ENCODE peak calls at places on chromosomes 11 and 22, in four cellular contexts. X is progenitor cell of endocrine pancreas, D is BE2C, P is HFFc6. V is an unnamed sample.

GRCh38 chr22:17116931-17117330 is 4.2 kb downstream of the TMEM121B start:
- DNase-seq in X (no peak), D (no peak), P (no peak), V (no peak)

GRCh38 chr11:115222218-115222862 is 281.9 kb downstream of the CADM1 start:
- DNase-seq in X (no peak), D (no peak), P (no peak), V (no peak)

GRCh38 chr22:22878801-22879674 is 8.6 kb upstream of the IGLL5 start:
- DNase-seq in D (no peak), X (no peak), P (no peak), V (no peak)

GRCh38 chr11:12217879-12218278 is 107.5 kb downstream of the MICAL2 start:
- DNase-seq in D (no peak), X (no peak), P (no peak), V (no peak)

GRCh38 chr11:130611791-130612251 is 163.4 kb downstream of the ADAMTS15 start:
- DNase-seq in P (no peak), X (no peak), D (no peak), V (no peak)

GRCh38 chr22:39432361-39432811 is 24.4 kb upstream of the MGAT3 start:
- DNase-seq in X (no peak), D (no peak), P (no peak), V (no peak)

GRCh38 chr11:111355956-111356659 is 23.0 kb downstream of the POU2AF1 start:
- DNase-seq in X (no peak), P (no peak), D (no peak), V (no peak)

GRCh38 chr11:3080104-3080503 is 22.9 kb upstream of the CARS1 start:
- DNase-seq in X (no peak), D (no peak), P (no peak), V (no peak)

GRCh38 chr22:21818487-21819182 is 48.8 kb downstream of the MAPK1 start:
- DNase-seq in D (no peak), P (no peak), X (no peak), V (no peak)

GRCh38 chr11:46006418-46007070 is 84.1 kb downstream of the LARGE2 start:
- DNase-seq in D (peak; percentile 28), X (no peak), P (peak; percentile 77), V (peak; percentile 54)

GRCh38 chr22:37193629-37194191 is 5.7 kb upstream of the C1QTNF6 start:
- DNase-seq in D (peak; percentile 55), P (peak; percentile 49), X (no peak), V (no peak)

GRCh38 chr22:39362271-39362670 is 12.5 kb downstream of the SYNGR1 start:
- DNase-seq in X (no peak), P (no peak), D (no peak), V (no peak)

GRCh38 chr11:21707116-21707769 is 485.6 kb upstream of the ANO5 start:
- DNase-seq in X (no peak), D (no peak), P (no peak), V (no peak)

GRCh38 chr11:133966924-133967598 is 10.3 kb upstream of the IGSF9B start:
- DNase-seq in X (no peak), P (no peak), D (no peak), V (no peak)

GRCh38 chr11:67416416-67417335 is 1.2 kb downstream of the CARNS1 start:
- DNase-seq in D (no peak), P (no peak), X (no peak), V (no peak)

GRCh38 chr11:6233984-6234313 is 487 bp downstream of the FHIP1B start:
- DNase-seq in X (no peak), P (no peak), D (no peak), V (no peak)

GRCh38 chr11:127006311-127006710 is 5.7 kb upstream of the KIRREL3 start:
- DNase-seq in D (no peak), P (peak; percentile 36), X (no peak), V (no peak)

GRCh38 chr11:111347002-111347722 is 31.9 kb downstream of the POU2AF1 start:
- DNase-seq in D (no peak), P (no peak), X (no peak), V (peak; percentile 19)

GRCh38 chr11:64284048-64284961 is at the start of gene BAD:
- DNase-seq in P (peak; percentile 88), X (peak; percentile 92), D (peak; percentile 91), V (peak; percentile 73)

GRCh38 chr11:2139691-2140337 is 625 bp upstream of the IGF2 start:
- DNase-seq in P (no peak), D (peak; percentile 62), X (no peak), V (no peak)

GRCh38 chr11:119405986-119406385 is 17.0 kb downstream of the THY1 start:
- DNase-seq in D (no peak), P (peak; percentile 35), X (no peak), V (no peak)

GRCh38 chr11:17405232-17406005 is 17.0 kb upstream of the KCNJ11 start:
- DNase-seq in P (peak; percentile 20), X (no peak), D (peak; percentile 64), V (peak; percentile 14)

GRCh38 chr11:63892233-63892632 is 24.7 kb downstream of the RCOR2 start:
- DNase-seq in X (no peak), P (peak; percentile 24), D (no peak), V (no peak)

GRCh38 chr22:38706101-38706884 is 549 bp downstream of the GTPBP1 start:
- DNase-seq in X (peak; percentile 44), D (peak; percentile 43), P (peak; percentile 17), V (no peak)

GRCh38 chr11:122354029-122354697 is 238.1 kb upstream of the BLID start:
- DNase-seq in D (no peak), P (no peak), X (no peak), V (no peak)

GRCh38 chr11:69080361-69080973 is 31.7 kb downstream of the TPCN2 start:
- DNase-seq in X (no peak), D (no peak), P (peak; percentile 65), V (no peak)

GRCh38 chr11:123434262-123434661 is 4.2 kb downstream of the GRAMD1B start:
- DNase-seq in D (peak; percentile 32), P (peak; percentile 45), X (no peak), V (no peak)

GRCh38 chr11:2570211-2570811 is 125.5 kb downstream of the KCNQ1 start:
- DNase-seq in D (no peak), P (no peak), X (no peak), V (no peak)

GRCh38 chr11:68009391-68010000 is 631 bp upstream of the ALDH3B1 start:
- DNase-seq in D (peak; percentile 22), P (peak; percentile 55), X (no peak), V (no peak)

GRCh38 chr11:11155962-11156815 is 196.9 kb downstream of the CSNK2A3 start:
- DNase-seq in X (peak; percentile 38), D (peak; percentile 25), P (no peak), V (no peak)

DNA sequence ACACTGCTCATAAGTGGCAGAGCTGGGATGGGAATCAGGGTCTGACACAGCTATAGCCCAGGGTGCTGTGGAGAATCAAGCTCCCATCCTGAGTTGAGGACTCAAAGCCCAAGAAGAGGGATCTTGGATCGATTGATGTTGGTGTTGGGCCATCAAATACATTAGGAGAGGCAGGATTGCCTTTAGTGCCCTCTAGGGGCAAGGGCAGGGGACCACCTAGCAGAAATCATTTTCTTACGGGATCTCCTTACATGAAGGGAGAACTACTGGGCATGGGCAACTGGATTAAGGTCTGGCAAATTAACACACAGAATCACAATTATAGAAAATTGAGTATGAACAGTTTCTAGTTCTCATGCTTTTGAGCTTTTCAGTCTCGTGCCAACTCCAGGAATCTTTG is 24.9 kb upstream of the EMSY start:
- DNase-seq in P (no peak), X (no peak), D (peak; percentile 28), V (no peak)
- TF ChIP-seq CTCF in P (peak; percentile 39), X (no peak), D (peak; percentile 73), V (peak; percentile 14)

DNA sequence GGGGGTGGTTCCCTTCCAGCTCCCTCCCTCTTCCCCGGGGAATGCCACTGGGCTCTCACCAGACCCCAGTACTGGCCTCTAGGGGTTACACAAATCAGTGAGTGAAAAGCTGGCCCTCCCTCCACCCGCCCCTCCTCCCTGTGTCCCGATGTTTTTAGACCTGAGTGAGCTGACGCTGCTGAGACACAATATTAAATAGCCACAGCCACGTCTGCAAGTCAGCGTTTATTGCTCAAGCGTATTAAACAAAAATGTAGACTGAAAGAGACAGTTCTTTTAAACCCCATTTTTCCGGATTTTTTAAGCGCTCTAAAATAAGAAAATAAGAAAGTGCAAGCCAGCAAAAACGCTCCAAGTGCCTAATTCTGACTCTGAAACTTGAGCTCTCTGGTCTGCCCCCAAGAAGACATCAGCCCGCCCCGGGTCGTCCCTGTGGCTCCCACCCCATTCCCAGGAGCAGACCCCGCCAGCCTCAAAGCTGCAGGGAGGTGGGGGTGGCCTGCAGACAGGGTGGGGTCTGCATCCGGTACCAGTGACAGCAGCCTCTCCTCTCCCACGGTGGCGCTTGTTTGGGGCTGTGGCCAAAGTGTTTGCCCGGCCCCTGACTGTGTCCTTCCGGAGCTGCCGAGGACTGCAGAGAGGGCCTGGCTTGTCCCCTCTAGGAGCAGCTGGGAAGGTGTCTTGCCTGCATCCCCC is 1.2 kb upstream of the TTLL8 start:
- DNase-seq in D (peak; percentile 47), P (no peak), X (no peak), V (no peak)
- TF ChIP-seq CTCF in D (peak; percentile 3), P (no peak), X (peak; percentile 49), V (no peak)

GRCh38 chr11:117096140-117096972 is 1.9 kb downstream of the SIK3 start:
- DNase-seq in P (peak; percentile 11), D (peak; percentile 15), X (no peak), V (no peak)
- TF ChIP-seq CTCF in P (peak; percentile 17), D (peak; percentile 16), X (no peak), V (no peak)

GRCh38 chr11:94303884-94304459 is 408 bp upstream of the IZUMO1R start:
- DNase-seq in D (no peak), X (no peak), P (no peak), V (no peak)
- TF ChIP-seq CTCF in D (no peak), X (no peak), P (no peak), V (no peak)

GRCh38 chr11:75341583-75341982 is 9.9 kb downstream of the ARRB1 start:
- DNase-seq in X (no peak), P (no peak), D (no peak), V (no peak)

GRCh38 chr11:75338516-75339218 is 12.8 kb downstream of the ARRB1 start:
- DNase-seq in D (peak; percentile 71), X (no peak), P (peak; percentile 71), V (no peak)

GRCh38 chr11:75337195-75337654 is 14.2 kb downstream of the ARRB1 start:
- DNase-seq in D (peak; percentile 57), X (no peak), P (peak; percentile 62), V (no peak)

GRCh38 chr11:75342231-75342918 is 9.1 kb downstream of the ARRB1 start:
- DNase-seq in D (no peak), P (no peak), X (no peak), V (no peak)

DNA sequence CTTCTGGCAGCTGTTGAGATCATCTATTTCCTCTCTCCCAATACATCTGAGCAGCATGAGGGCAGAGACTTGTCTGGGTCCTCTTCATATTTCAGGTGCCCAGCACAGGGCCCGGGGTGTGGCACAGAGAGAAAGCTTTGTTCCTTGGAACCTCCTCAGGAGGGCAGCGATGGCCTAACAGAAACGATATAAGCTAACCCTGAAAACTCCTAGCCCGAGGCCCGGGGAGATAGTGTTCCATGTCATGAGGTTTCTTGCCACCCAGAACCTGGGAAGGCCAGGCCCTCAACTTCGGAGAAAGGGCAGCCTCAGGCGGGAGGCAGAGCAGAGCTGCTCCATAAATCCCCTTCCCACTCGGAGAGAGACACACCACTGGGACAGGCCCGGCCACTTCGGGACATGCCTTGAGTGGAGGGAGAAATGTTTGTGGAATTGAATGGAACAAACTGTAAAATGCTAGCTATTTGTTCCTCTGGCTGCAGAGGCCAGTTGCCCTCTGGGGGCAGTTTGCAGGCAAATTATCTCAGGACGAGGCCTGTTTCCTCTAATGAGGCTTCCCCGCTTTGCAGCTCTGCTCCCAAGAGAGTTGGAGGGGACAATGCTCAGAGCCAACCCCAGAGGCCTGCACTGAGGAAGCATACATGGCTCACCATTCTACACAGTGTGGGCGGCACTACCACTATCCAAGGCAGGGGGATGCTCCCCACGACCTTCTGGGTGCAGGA is 11.6 kb downstream of the ARRB1 start:
- DNase-seq in P (no peak), X (no peak), D (peak; percentile 94), V (no peak)
- TF ChIP-seq CTCF in P (no peak), X (no peak), D (peak; percentile 43), V (no peak)